ENCODE peak calls at places on chromosome 11, in four cellular contexts. E, Z, M and Q are unnamed samples.

GRCh38 chr11:13772223-13773046 is 104.0 kb downstream of the FAR1 start:
- DNase-seq in E (peak; percentile 82), Z (no peak), M (peak; percentile 83), Q (no peak)

GRCh38 chr11:73270089-73270854 is 1.9 kb upstream of the P2RY6 start:
- DNase-seq in E (no peak), Z (no peak), M (no peak), Q (no peak)

GRCh38 chr11:26950260-26950719 is 43.6 kb upstream of the FIBIN start:
- DNase-seq in E (no peak), Z (no peak), M (no peak), Q (no peak)

GRCh38 chr11:58926251-58926650 is 13.0 kb upstream of the GLYATL1 start:
- DNase-seq in E (no peak), Z (no peak), M (no peak), Q (no peak)

GRCh38 chr11:87926250-87926970 is 248.8 kb downstream of the RAB38 start:
- DNase-seq in E (no peak), Z (no peak), M (no peak), Q (no peak)

GRCh38 chr11:94194712-94195111 is 66.1 kb downstream of the PANX1 start:
- DNase-seq in E (no peak), Z (no peak), M (no peak), Q (no peak)

GRCh38 chr11:109203176-109203575 is 218.8 kb upstream of the C11orf87 start:
- DNase-seq in E (no peak), Z (no peak), M (no peak), Q (no peak)

GRCh38 chr11:33273656-33274055 is 16.5 kb downstream of the HIPK3 start:
- DNase-seq in E (no peak), Z (no peak), M (no peak), Q (no peak)

GRCh38 chr11:107916671-107917241 is 11.5 kb upstream of the RAB39A start:
- DNase-seq in E (peak; percentile 39), Z (no peak), M (no peak), Q (peak; percentile 22)

GRCh38 chr11:76245720-76246119 is 39.4 kb upstream of the WNT11 start:
- DNase-seq in E (no peak), Z (no peak), M (no peak), Q (no peak)

GRCh38 chr11:2208691-2209369 is 37.2 kb upstream of the TH start:
- DNase-seq in E (no peak), Z (no peak), M (peak; percentile 24), Q (no peak)

GRCh38 chr11:59614277-59615131 is 1.1 kb downstream of the OSBP start:
- DNase-seq in E (peak; percentile 10), Z (no peak), M (no peak), Q (no peak)

GRCh38 chr11:102762414-102762813 is 18.0 kb downstream of the MMP10 start:
- DNase-seq in E (no peak), Z (no peak), M (no peak), Q (no peak)

GRCh38 chr11:96228472-96228871 is 114.5 kb downstream of the MAML2 start:
- DNase-seq in E (no peak), Z (no peak), M (no peak), Q (no peak)

GRCh38 chr11:65316311-65316978 is 1.8 kb downstream of the CDC42EP2 start:
- DNase-seq in E (no peak), Z (no peak), M (no peak), Q (no peak)

GRCh38 chr11:38824573-38824972 is 2226.5 kb upstream of the RAG2 start:
- DNase-seq in E (no peak), Z (no peak), M (no peak), Q (no peak)

GRCh38 chr11:1231396-1232327 is 8.8 kb downstream of the MUC5B start:
- DNase-seq in E (no peak), Z (no peak), M (peak; percentile 69), Q (no peak)

GRCh38 chr11:94184362-94184761 is 55.7 kb downstream of the PANX1 start:
- DNase-seq in E (no peak), Z (no peak), M (no peak), Q (no peak)

GRCh38 chr11:12625438-12626071 is 48.7 kb upstream of the TEAD1 start:
- DNase-seq in E (no peak), Z (no peak), M (no peak), Q (no peak)

GRCh38 chr11:130555251-130555841 is 106.9 kb downstream of the ADAMTS15 start:
- DNase-seq in E (no peak), Z (no peak), M (no peak), Q (no peak)

GRCh38 chr11:69486773-69487266 is 5.4 kb downstream of the LINC01488 start:
- DNase-seq in E (no peak), Z (no peak), M (no peak), Q (no peak)

GRCh38 chr11:73240190-73240781 is 22.2 kb downstream of the P2RY2 start:
- DNase-seq in E (no peak), Z (no peak), M (no peak), Q (no peak)

GRCh38 chr11:130601764-130602163 is 153.3 kb downstream of the ADAMTS15 start:
- DNase-seq in E (no peak), Z (no peak), M (no peak), Q (no peak)

GRCh38 chr11:117557321-117557720 is 229.7 kb downstream of the CEP164 start:
- DNase-seq in E (no peak), Z (no peak), M (no peak), Q (no peak)

GRCh38 chr11:95680169-95680929 is 109.2 kb downstream of the FAM76B start:
- DNase-seq in E (peak; percentile 72), Z (no peak), M (no peak), Q (no peak)

GRCh38 chr11:12160680-12161079 is 50.3 kb downstream of the MICAL2 start:
- DNase-seq in E (no peak), Z (no peak), M (no peak), Q (no peak)

GRCh38 chr11:67265633-67266423 is 445 bp upstream of the GRK2 start:
- DNase-seq in E (peak; percentile 71), Z (peak; percentile 67), M (peak; percentile 75), Q (peak; percentile 64)